ENCODE peak calls at places on chromosomes 13 and 19, in four cellular contexts. P is nephron progenitor cell, Q is K562, O is GM06990. B is an unnamed sample.

GRCh38 chr13:40780822-40781401 is 8.5 kb upstream of the SLC25A15 start:
- DNase-seq in Q (peak), P (no peak), O (no peak), B (no peak)

GRCh38 chr19:16571689-16572331 is 405 bp downstream of the SLC35E1 start:
- DNase-seq in P (no peak), Q (peak), O (peak), B (peak)

GRCh38 chr19:21462540-21462939 is 42.9 kb upstream of the ZNF429 start:
- DNase-seq in P (no peak), Q (no peak), O (no peak), B (no peak)

GRCh38 chr13:38664920-38665319 is 22.0 kb upstream of the FREM2 start:
- DNase-seq in Q (no peak), P (no peak), O (no peak), B (no peak)

GRCh38 chr13:38045278-38046048 is 175.9 kb upstream of the TRPC4 start:
- DNase-seq in P (no peak), O (no peak), Q (peak), B (peak)

GRCh38 chr13:79861731-79862130 is 380.8 kb downstream of the NDFIP2 start:
- DNase-seq in P (no peak), Q (no peak), O (no peak), B (no peak)

GRCh38 chr13:98677398-98677797 is 75.1 kb downstream of the SLC15A1 start:
- DNase-seq in O (no peak), P (no peak), Q (no peak), B (no peak)

GRCh38 chr19:33794578-33795369 is 1.9 kb upstream of the KCTD15 start:
- DNase-seq in O (no peak), P (peak), Q (no peak), B (peak)

GRCh38 chr13:94620286-94620896 is 18.7 kb downstream of the GPR180 start:
- DNase-seq in Q (peak), P (peak), O (no peak), B (peak)

GRCh38 chr19:40829205-40829604 is 21.0 kb downstream of the CYP2A6 start:
- DNase-seq in P (no peak), O (no peak), Q (no peak), B (no peak)

GRCh38 chr13:101757446-101758039 is 305.1 kb downstream of the ITGBL1 start:
- DNase-seq in Q (no peak), P (no peak), O (no peak), B (no peak)

GRCh38 chr19:10262771-10263170 is 8.1 kb upstream of the ICAM1 start:
- DNase-seq in P (no peak), Q (no peak), O (no peak), B (no peak)

GRCh38 chr19:11598103-11598483 is 810 bp downstream of the ZNF627 start:
- DNase-seq in P (no peak), Q (peak), O (no peak), B (no peak)

GRCh38 chr19:39406656-39407393 is at the start of gene ZFP36:
- DNase-seq in O (peak), Q (peak), P (peak), B (peak)

GRCh38 chr19:4066176-4066606 is 508 bp downstream of the ZBTB7A start:
- DNase-seq in O (no peak), P (peak), Q (no peak), B (peak)

GRCh38 chr19:38209671-38210457 is 14.2 kb downstream of the DPF1 start:
- DNase-seq in Q (no peak), O (no peak), P (peak), B (no peak)

GRCh38 chr13:73933795-73934194 is 200.4 kb downstream of the KLF12 start:
- DNase-seq in P (no peak), Q (no peak), O (no peak), B (no peak)

GRCh38 chr13:29459818-29460335 is 135.6 kb downstream of the SLC7A1 start:
- DNase-seq in O (no peak), P (no peak), Q (peak), B (no peak)

GRCh38 chr19:2207991-2208860 is 27.9 kb downstream of the PLEKHJ1 start:
- DNase-seq in Q (peak), O (no peak), P (peak), B (no peak)

GRCh38 chr13:43572601-43573360 is 214.0 kb downstream of the ENOX1 start:
- DNase-seq in O (no peak), P (no peak), Q (no peak), B (no peak)

GRCh38 chr19:11421607-11422098 is 2.5 kb upstream of the RGL3 start:
- DNase-seq in P (peak), Q (peak), O (no peak), B (peak)

GRCh38 chr19:50008532-50008931 is 16.6 kb downstream of the VRK3 start:
- DNase-seq in O (no peak), P (peak), Q (peak), B (peak)

GRCh38 chr13:73059460-73060250 is 850 bp downstream of the KLF5 start:
- DNase-seq in P (peak), O (no peak), Q (peak), B (peak)

GRCh38 chr19:21046489-21046888 is 26.0 kb downstream of the ZNF430 start:
- DNase-seq in P (no peak), O (no peak), Q (no peak), B (no peak)

GRCh38 chr13:75818181-75819110 is 182.3 kb downstream of the LMO7 start:
- DNase-seq in Q (no peak), O (no peak), P (no peak), B (no peak)

GRCh38 chr19:43723588-43723987 is 7.7 kb downstream of the IRGC start:
- DNase-seq in P (no peak), Q (peak), O (no peak), B (no peak)
- TF ChIP-seq CTCF in P (no peak), Q (peak), O (peak), B (no peak)

GRCh38 chr13:50990050-50990449 is 80.5 kb downstream of the RNASEH2B start:
- DNase-seq in O (no peak), Q (peak), P (no peak), B (no peak)

GRCh38 chr13:50993371-50993770 is 83.8 kb downstream of the RNASEH2B start:
- DNase-seq in O (no peak), P (no peak), Q (no peak), B (no peak)

GRCh38 chr13:50991624-50992610 is 82.3 kb downstream of the RNASEH2B start:
- DNase-seq in Q (no peak), O (peak), P (peak), B (no peak)

GRCh38 chr13:50990540-50991506 is 81.2 kb downstream of the RNASEH2B start:
- DNase-seq in P (peak), O (no peak), Q (peak), B (no peak)

GRCh38 chr13:50989476-50989875 is 79.9 kb downstream of the RNASEH2B start:
- DNase-seq in P (peak), Q (peak), O (no peak), B (no peak)
- TF ChIP-seq CTCF in P (no peak), Q (peak), O (no peak), B (no peak)

GRCh38 chr13:20366056-20366455 is 133.9 kb upstream of the GJB6 start:
- DNase-seq in P (no peak), Q (no peak), O (no peak), B (no peak)
- TF ChIP-seq CTCF in P (no peak), Q (no peak), O (no peak), B (no peak)

GRCh38 chr19:17716309-17716929 is 2.9 kb upstream of the MAP1S start:
- DNase-seq in P (no peak), O (no peak), Q (no peak), B (no peak)
- TF ChIP-seq CTCF in P (peak), O (no peak), Q (peak), B (no peak)

DNA sequence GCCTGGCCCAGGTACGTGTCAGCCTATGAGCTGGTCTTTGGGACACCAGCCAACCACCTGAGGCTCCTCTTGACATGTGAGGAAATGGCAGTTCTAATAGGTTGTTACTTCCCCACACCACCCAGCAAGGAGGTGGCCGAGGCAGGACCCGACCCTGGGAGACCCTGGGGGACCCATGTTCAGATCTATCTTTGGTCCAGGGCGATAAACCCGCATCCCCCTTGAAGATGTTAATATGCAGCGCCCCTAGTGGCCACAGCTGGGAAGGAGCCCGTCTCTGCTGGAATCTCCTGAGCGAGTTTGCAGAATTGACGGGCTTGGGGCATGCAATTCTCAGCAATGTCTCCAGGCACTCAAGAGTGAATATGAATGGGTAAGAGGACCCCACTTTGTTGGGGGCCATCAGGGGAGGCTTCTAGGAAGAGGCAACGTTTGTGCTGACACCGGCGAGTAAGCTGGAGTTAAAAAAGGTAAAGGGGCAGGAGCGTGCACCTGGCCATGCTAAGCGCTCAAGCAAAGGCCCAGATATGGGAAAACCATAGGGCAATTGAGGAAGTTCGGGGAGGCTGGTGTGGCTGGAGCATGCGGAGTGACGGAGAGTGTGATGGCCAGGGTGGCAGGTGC is 1.5 kb upstream of the MYO1F start:
- DNase-seq in P (peak), Q (peak), O (peak), B (peak)
- TF ChIP-seq CTCF in P (peak), Q (peak), O (peak), B (peak)

GRCh38 chr19:54159352-54160181 is at the start of gene LENG1:
- DNase-seq in P (peak), O (peak), Q (peak), B (peak)
- TF ChIP-seq CTCF in P (peak), O (no peak), Q (peak), B (no peak)

DNA sequence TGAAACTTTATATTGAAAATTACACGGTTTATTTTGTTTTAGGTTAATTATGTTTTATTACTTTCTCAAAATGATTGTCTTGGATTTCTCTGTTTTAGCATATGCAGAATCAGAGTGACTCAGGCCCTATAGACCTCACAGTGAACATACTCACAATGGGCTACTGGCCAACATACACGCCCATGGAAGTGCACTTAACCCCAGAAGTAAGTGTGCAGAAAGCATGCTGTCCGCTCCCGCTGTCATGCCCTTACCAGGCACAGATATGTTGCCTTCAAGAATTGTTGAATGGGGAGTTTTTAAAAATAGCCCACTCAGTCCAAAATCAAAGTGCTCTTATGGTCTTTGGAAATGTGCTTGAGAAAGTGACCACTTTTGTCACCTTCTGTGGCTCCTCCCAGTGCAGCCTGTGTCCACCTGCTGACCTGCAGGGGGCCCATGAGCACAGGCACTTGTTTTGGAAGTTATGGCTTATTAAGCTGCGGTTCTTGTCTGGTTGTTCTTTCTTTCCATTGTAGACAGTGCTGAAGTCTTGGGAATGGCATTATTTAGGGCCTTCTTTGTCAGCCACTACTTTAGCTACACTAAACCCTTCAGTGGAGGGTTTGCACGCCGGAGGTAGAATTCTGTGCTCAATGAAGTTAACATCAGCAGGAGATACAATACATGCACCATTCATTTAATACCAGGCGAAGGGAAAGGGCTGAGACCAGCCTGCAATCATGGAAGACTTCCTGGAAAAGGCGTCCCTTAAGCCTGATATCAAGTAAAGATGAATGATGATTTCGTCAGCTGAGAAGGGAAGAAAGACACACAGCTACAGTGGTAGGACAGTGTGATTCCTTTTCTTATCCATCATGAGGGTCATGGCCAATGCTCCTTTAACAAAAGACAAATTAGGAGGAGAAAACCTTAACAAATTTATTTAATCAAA is 36.7 kb downstream of the CUL4A start:
- DNase-seq in O (no peak), Q (peak), P (peak), B (peak)
- TF ChIP-seq CTCF in O (peak), Q (peak), P (no peak), B (no peak)

GRCh38 chr19:29603308-29603707 is 2.8 kb upstream of the POP4 start:
- DNase-seq in P (no peak), O (no peak), Q (no peak), B (no peak)
- TF ChIP-seq CTCF in P (no peak), O (no peak), Q (no peak), B (no peak)

DNA sequence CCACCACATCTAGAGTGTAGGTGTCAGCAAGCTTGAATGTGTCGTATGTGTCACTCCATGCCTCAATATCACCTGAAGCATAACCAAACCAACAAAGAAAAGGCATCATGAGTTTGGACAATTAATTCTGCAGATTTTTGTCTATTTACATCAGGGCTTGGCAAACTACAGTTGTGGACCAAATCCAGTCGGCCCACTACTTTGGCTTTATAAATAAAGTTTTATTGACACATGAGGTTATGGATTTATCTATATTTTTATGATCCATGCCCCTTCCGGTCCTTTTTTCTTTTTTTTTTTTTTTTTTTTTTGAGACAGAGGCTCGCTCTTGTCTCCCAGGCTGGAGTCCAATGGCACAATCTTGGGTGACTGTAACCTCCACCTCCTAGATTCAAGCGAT is 9.2 kb upstream of the CABP5 start:
- DNase-seq in O (no peak), Q (no peak), P (no peak), B (no peak)
- TF ChIP-seq CTCF in O (no peak), Q (no peak), P (no peak), B (no peak)

GRCh38 chr19:43699506-43700367 is 16.1 kb upstream of the IRGC start:
- DNase-seq in Q (no peak), P (peak), O (no peak), B (peak)
- TF ChIP-seq CTCF in Q (no peak), P (no peak), O (no peak), B (no peak)

B was measured in endothelial cell.